ENCODE peak calls at places on chromosomes 1 and 21, in five cellular contexts. E is activated T-cell treated with anti-CD3 and anti-CD28 coated beads, Interleukin-2, amount 50 U/mL, for 1 hour; L is HFF-Myc; N is activated CD4-positive, alpha-beta T cell treated with anti-CD3 and anti-CD28 coated beads for 24 hours; Y is stimulated activated CD8-positive, alpha-beta memory T cell treated with anti-CD3 and anti-CD28 coated beads, Interleukin-15, amount 100 ng/mL, for 48 hours. H is an unnamed sample.

GRCh38 chr1:228141082-228141870 is 1.2 kb downstream of the GUK1 start:
- DNase-seq in Y (no peak), E (peak; percentile 27), N (no peak), L (no peak), H (no peak)

GRCh38 chr1:228865613-228866320 is 130.5 kb downstream of the RHOU start:
- DNase-seq in E (no peak), Y (no peak), N (no peak), L (no peak), H (no peak)

GRCh38 chr21:38841472-38841871 is 35.7 kb downstream of the ETS2 start:
- DNase-seq in Y (no peak), E (no peak), N (no peak), L (no peak), H (no peak)

GRCh38 chr1:15198684-15199083 is 45.1 kb downstream of the TMEM51 start:
- DNase-seq in N (no peak), Y (no peak), L (no peak), E (no peak), H (no peak)

GRCh38 chr1:230747139-230747730 is at the start of gene CAPN9:
- DNase-seq in E (no peak), N (no peak), L (no peak), Y (no peak), H (no peak)

GRCh38 chr1:117639741-117640140 is 33.9 kb downstream of the TENT5C start:
- DNase-seq in Y (no peak), N (no peak), E (no peak), L (no peak), H (no peak)

GRCh38 chr1:4596486-4596885 is 57.9 kb upstream of the AJAP1 start:
- DNase-seq in Y (no peak), N (no peak), E (no peak), L (no peak), H (no peak)

GRCh38 chr1:2342384-2343022 is 48.9 kb downstream of the MORN1 start:
- DNase-seq in L (no peak), E (no peak), N (no peak), Y (no peak), H (no peak)

GRCh38 chr1:158177705-158178450 is 2.8 kb upstream of the CD1D start:
- DNase-seq in L (no peak), Y (peak; percentile 10), E (no peak), N (no peak), H (peak; percentile 18)

GRCh38 chr1:214019499-214019898 is 31.7 kb downstream of the PROX1 start:
- DNase-seq in Y (no peak), E (no peak), N (no peak), L (no peak), H (no peak)

H was measured in stimulated activated CD4-positive, alpha-beta T cell treated with anti-CD3 and anti-CD28 coated beads, TNF-alpha, amount 100 ng/mL, for 48 hours.